ENCODE peak calls at places on chromosomes 3 and 15, in four cellular contexts. C is cerebellar cortex; X is EL; W is stimulated activated CD8-positive, alpha-beta memory T cell treated with anti-CD3 and anti-CD28 coated beads, Interleukin-15, amount 100 ng/mL, for 24 hours. O is an unnamed sample.

GRCh38 chr3:182105875-182106274 is 394.1 kb downstream of the SOX2 start:
- DNase-seq in W (no peak), C (no peak), X (no peak), O (no peak)

GRCh38 chr3:42032693-42033349 is 58.3 kb upstream of the TRAK1 start:
- DNase-seq in W (no peak), C (peak; percentile 83), X (peak; percentile 97), O (no peak)

GRCh38 chr15:41001524-41001923 is 48.3 kb downstream of the CHAC1 start:
- DNase-seq in C (no peak), X (peak; percentile 25), W (no peak), O (no peak)

GRCh38 chr15:41501191-41501917 is 7.7 kb downstream of the ITPKA start:
- DNase-seq in X (no peak), C (no peak), W (no peak), O (peak; percentile 63)

GRCh38 chr3:131772278-131772893 is 262.4 kb downstream of the CPNE4 start:
- DNase-seq in X (no peak), C (no peak), W (no peak), O (no peak)

GRCh38 chr15:28942046-28942445 is 56.3 kb downstream of the APBA2 start:
- DNase-seq in X (no peak), C (no peak), W (no peak), O (no peak)

GRCh38 chr15:70617076-70617910 is 146.1 kb downstream of the UACA start:
- DNase-seq in X (peak; percentile 44), W (no peak), C (peak; percentile 46), O (no peak)

GRCh38 chr3:186671051-186671450 is 5.2 kb downstream of the HRG start:
- DNase-seq in C (no peak), X (no peak), W (no peak), O (no peak)

GRCh38 chr3:127036209-127037020 is 53.5 kb downstream of the PLXNA1 start:
- DNase-seq in W (no peak), C (no peak), X (no peak), O (no peak)

GRCh38 chr3:82080261-82080660 is 318.8 kb upstream of the GBE1 start:
- DNase-seq in W (no peak), X (no peak), C (no peak), O (no peak)

GRCh38 chr3:187628169-187628568 is 42.0 kb downstream of the SST start:
- DNase-seq in W (no peak), X (no peak), C (no peak), O (no peak)

GRCh38 chr3:126728680-126729079 is 24.6 kb downstream of the CHCHD6 start:
- DNase-seq in C (no peak), X (no peak), W (no peak), O (no peak)

GRCh38 chr3:38992117-38992779 is 59.5 kb downstream of the SCN11A start:
- DNase-seq in X (peak; percentile 88), W (no peak), C (no peak), O (no peak)

GRCh38 chr3:40580494-40581091 is 55.8 kb downstream of the ZNF621 start:
- DNase-seq in C (peak; percentile 89), X (peak; percentile 56), W (peak; percentile 22), O (peak; percentile 28)

GRCh38 chr3:100606894-100607512 is 2.4 kb upstream of the ADGRG7 start:
- DNase-seq in W (no peak), C (no peak), X (no peak), O (no peak)

GRCh38 chr15:71730277-71731144 is 79.8 kb upstream of the NR2E3 start:
- DNase-seq in X (peak; percentile 72), W (no peak), C (peak; percentile 31), O (peak; percentile 38)

GRCh38 chr15:99962006-99962561 is 228.8 kb upstream of the LYSMD4 start:
- DNase-seq in C (no peak), X (no peak), W (no peak), O (no peak)

GRCh38 chr15:100020614-100021013 is 287.4 kb upstream of the LYSMD4 start:
- DNase-seq in X (no peak), C (no peak), W (no peak), O (no peak)

GRCh38 chr3:9278085-9278484 is 28.6 kb upstream of the SRGAP3 start:
- DNase-seq in W (no peak), X (no peak), C (no peak), O (no peak)

O was measured in D721Med.